ENCODE peak calls at places on chromosome 17, in eight cellular contexts. Q is DMS153; T is H9; W is GM23248; D is A549; J is dorsolateral prefrontal cortex; M is CD8-positive, alpha-beta memory T cell; X is foreskin keratinocyte. H is an unnamed sample.

GRCh38 chr17:79612468-79613194 is 1.8 kb upstream of the RBFOX3 start:
- DNase-seq in Q (peak; percentile 40), T (peak; percentile 96), W (peak; percentile 58), D (peak; percentile 94), J (peak; percentile 77), M (peak; percentile 40), X (no peak), H (peak; percentile 46)

GRCh38 chr17:17155568-17155967 is 50.6 kb downstream of the PLD6 start:
- DNase-seq in Q (no peak), T (no peak), W (peak; percentile 29), D (no peak), J (no peak), M (no peak), X (no peak), H (no peak)

GRCh38 chr17:3955373-3955978 is 8.8 kb downstream of the ATP2A3 start:
- DNase-seq in Q (no peak), T (no peak), W (no peak), D (no peak), J (no peak), M (no peak), X (no peak), H (no peak)

GRCh38 chr17:41404024-41404651 is 6.7 kb upstream of the KRT31 start:
- DNase-seq in Q (peak; percentile 60), T (no peak), W (peak; percentile 97), D (peak; percentile 77), J (no peak), M (no peak), X (peak; percentile 100), H (no peak)

GRCh38 chr17:5532581-5532980 is 46.2 kb downstream of the MIS12 start:
- DNase-seq in Q (no peak), T (no peak), W (no peak), D (no peak), J (peak; percentile 23), M (no peak), X (no peak), H (no peak)

GRCh38 chr17:80738406-80738805 is 193.8 kb downstream of the RPTOR start:
- DNase-seq in Q (no peak), T (no peak), W (no peak), D (no peak), J (no peak), M (no peak), X (no peak), H (no peak)

GRCh38 chr17:57946798-57947358 is 8.3 kb downstream of the CUEDC1 start:
- DNase-seq in Q (peak; percentile 63), T (no peak), W (peak; percentile 82), D (peak; percentile 83), J (no peak), M (no peak), X (peak; percentile 89), H (no peak)

GRCh38 chr17:62652251-62653001 is 25.0 kb downstream of the MRC2 start:
- DNase-seq in Q (peak; percentile 70), T (no peak), W (peak; percentile 91), D (peak; percentile 48), J (no peak), M (no peak), X (no peak), H (no peak)

GRCh38 chr17:79388556-79389295 is 222.1 kb downstream of the RBFOX3 start:
- DNase-seq in Q (no peak), T (peak; percentile 90), W (peak; percentile 73), D (peak; percentile 93), J (peak; percentile 71), M (no peak), X (peak; percentile 20), H (no peak)

GRCh38 chr17:1082579-1082978 is 85.7 kb downstream of the TIMM22 start:
- DNase-seq in Q (no peak), T (no peak), W (peak; percentile 83), D (no peak), J (no peak), M (no peak), X (no peak), H (no peak)

GRCh38 chr17:44749076-44750020 is 9.4 kb upstream of the ADAM11 start:
- DNase-seq in Q (no peak), T (no peak), W (no peak), D (no peak), J (no peak), M (no peak), X (no peak), H (peak; percentile 92)

GRCh38 chr17:6306820-6307219 is 128.1 kb downstream of the AIPL1 start:
- DNase-seq in Q (no peak), T (no peak), W (no peak), D (no peak), J (no peak), M (no peak), X (no peak), H (no peak)

GRCh38 chr17:55117063-55117611 is 147.6 kb upstream of the HLF start:
- DNase-seq in Q (no peak), T (no peak), W (no peak), D (no peak), J (no peak), M (no peak), X (no peak), H (no peak)

GRCh38 chr17:1966274-1967086 is 58.7 kb downstream of the RTN4RL1 start:
- DNase-seq in Q (no peak), T (no peak), W (no peak), D (no peak), J (no peak), M (no peak), X (no peak), H (no peak)

GRCh38 chr17:41660221-41660711 is 28.4 kb upstream of the EIF1 start:
- DNase-seq in Q (no peak), T (no peak), W (peak; percentile 24), D (no peak), J (no peak), M (no peak), X (no peak), H (no peak)

GRCh38 chr17:4319221-4319620 is 47.3 kb downstream of the UBE2G1 start:
- DNase-seq in Q (no peak), T (no peak), W (no peak), D (no peak), J (no peak), M (no peak), X (peak; percentile 63), H (no peak)

GRCh38 chr17:54948380-54948779 is 20.1 kb downstream of the COX11 start:
- DNase-seq in Q (no peak), T (no peak), W (peak; percentile 90), D (no peak), J (no peak), M (no peak), X (peak; percentile 78), H (no peak)

GRCh38 chr17:17017343-17018014 is 24.8 kb upstream of the MPRIP start:
- DNase-seq in Q (no peak), T (no peak), W (no peak), D (no peak), J (no peak), M (no peak), X (no peak), H (no peak)

GRCh38 chr17:4256952-4257351 is 6.8 kb downstream of the ANKFY1 start:
- DNase-seq in Q (no peak), T (no peak), W (peak; percentile 42), D (no peak), J (no peak), M (no peak), X (peak; percentile 54), H (no peak)

GRCh38 chr17:61410100-61410551 is 10.5 kb downstream of the TBX2 start:
- DNase-seq in Q (no peak), T (peak; percentile 36), W (no peak), D (no peak), J (peak; percentile 37), M (no peak), X (no peak), H (no peak)

GRCh38 chr17:75679706-75680201 is 12.6 kb downstream of the SAP30BP start:
- DNase-seq in Q (peak; percentile 67), T (no peak), W (peak; percentile 50), D (peak; percentile 83), J (no peak), M (no peak), X (no peak), H (no peak)

GRCh38 chr17:35740997-35741931 is 9.8 kb downstream of the RASL10B start:
- DNase-seq in Q (peak; percentile 33), T (peak; percentile 82), W (no peak), D (no peak), J (no peak), M (no peak), X (no peak), H (no peak)

GRCh38 chr17:18327093-18327492 is 12.0 kb downstream of the SMCR8 start:
- DNase-seq in Q (no peak), T (no peak), W (no peak), D (no peak), J (no peak), M (no peak), X (no peak), H (no peak)

GRCh38 chr17:7572338-7572587 is 7.2 kb upstream of the CD68 start:
- DNase-seq in Q (no peak), T (no peak), W (no peak), D (no peak), J (no peak), M (no peak), X (no peak), H (no peak)

GRCh38 chr17:79792371-79792871 is 4.5 kb downstream of the CBX8 start:
- DNase-seq in Q (no peak), T (no peak), W (no peak), D (peak; percentile 55), J (no peak), M (no peak), X (no peak), H (no peak)

GRCh38 chr17:381941-382643 is 29.5 kb upstream of the RPH3AL start:
- DNase-seq in Q (no peak), T (no peak), W (no peak), D (no peak), J (no peak), M (no peak), X (no peak), H (peak; percentile 73)

GRCh38 chr17:53168413-53168812 is 654.3 kb upstream of the KIF2B start:
- DNase-seq in Q (no peak), T (no peak), W (no peak), D (no peak), J (no peak), M (no peak), X (no peak), H (no peak)

GRCh38 chr17:67198131-67198530 is 46.9 kb downstream of the HELZ start:
- DNase-seq in Q (no peak), T (no peak), W (no peak), D (no peak), J (no peak), M (no peak), X (no peak), H (no peak)

GRCh38 chr17:63703556-63704258 is 3.8 kb upstream of the LIMD2 start:
- DNase-seq in Q (no peak), T (no peak), W (no peak), D (no peak), J (no peak), M (no peak), X (no peak), H (no peak)

GRCh38 chr17:21005803-21006202 is 37.0 kb downstream of the USP22 start:
- DNase-seq in Q (no peak), T (no peak), W (peak; percentile 16), D (no peak), J (no peak), M (no peak), X (no peak), H (peak; percentile 51)

GRCh38 chr17:46154151-46154816 is 38.9 kb downstream of the KANSL1 start:
- DNase-seq in Q (no peak), T (no peak), W (peak; percentile 56), D (no peak), J (no peak), M (no peak), X (no peak), H (no peak)

GRCh38 chr17:4892499-4893221 is 6.7 kb upstream of the C17orf107 start:
- DNase-seq in Q (no peak), T (no peak), W (no peak), D (no peak), J (no peak), M (no peak), X (no peak), H (no peak)

GRCh38 chr17:19507673-19508326 is 25.9 kb upstream of the SLC47A1 start:
- DNase-seq in Q (peak; percentile 36), T (peak; percentile 93), W (peak; percentile 95), D (peak; percentile 93), J (peak; percentile 88), M (peak; percentile 71), X (peak; percentile 88), H (peak; percentile 85)